ENCODE peak calls at places on chromosome 7, in four cellular contexts. One of them, this sample, is unnamed.
A peak's percentile ranks its signal among the peaks of the same experiment; 100 is the strongest.

GRCh38 chr7:3482147-3482921 is 181.3 kb downstream of the SDK1 start:
- DNase-seq in EL: no peak
- DNase-seq in H1: peak; percentile 39
- DNase-seq in SW 1271: no peak
- DNase-seq in this sample: peak; percentile 53

GRCh38 chr7:28018446-28018845 is 162.1 kb downstream of the JAZF1 start:
- DNase-seq in SW 1271: no peak
- DNase-seq in H1: no peak
- DNase-seq in EL: peak; percentile 45
- DNase-seq in this sample: no peak

GRCh38 chr7:48101352-48101751 is 12.3 kb downstream of the UPP1 start:
- DNase-seq in H1: no peak
- DNase-seq in SW 1271: no peak
- DNase-seq in EL: no peak
- DNase-seq in this sample: no peak

GRCh38 chr7:8491106-8491505 is 57.7 kb downstream of the NXPH1 start:
- DNase-seq in SW 1271: no peak
- DNase-seq in EL: no peak
- DNase-seq in H1: no peak
- DNase-seq in this sample: no peak

GRCh38 chr7:108529341-108529740 is 3.4 kb upstream of the PNPLA8 start:
- DNase-seq in H1: no peak
- DNase-seq in SW 1271: no peak
- DNase-seq in EL: no peak
- DNase-seq in this sample: peak; percentile 90

GRCh38 chr7:157047148-157047547 is 36.7 kb upstream of the MNX1 start:
- DNase-seq in H1: no peak
- DNase-seq in EL: no peak
- DNase-seq in SW 1271: no peak
- DNase-seq in this sample: no peak

GRCh38 chr7:122448893-122449589 is 144.5 kb upstream of the FEZF1 start:
- DNase-seq in EL: no peak
- DNase-seq in H1: no peak
- DNase-seq in SW 1271: no peak
- DNase-seq in this sample: no peak

GRCh38 chr7:35716038-35716803 is 21.3 kb upstream of the HERPUD2 start:
- DNase-seq in EL: no peak
- DNase-seq in SW 1271: no peak
- DNase-seq in H1: no peak
- DNase-seq in this sample: no peak

This sample was measured in NCI-H2029.